ENCODE peak calls at places on chromosomes 7 and 10, in nine cellular contexts. H, K, L, M, Q, I, X, D and G are unnamed samples.

GRCh38 chr7:30713397-30713796 is 31.1 kb upstream of the CRHR2 start:
- DNase-seq in H (no peak), K (no peak), L (no peak), M (no peak), Q (no peak), I (no peak), X (no peak), D (no peak), G (no peak)

GRCh38 chr10:43056568-43057011 is 20.3 kb upstream of the RET start:
- DNase-seq in H (no peak), K (no peak), L (peak), M (no peak), Q (no peak), I (peak), X (no peak), D (no peak), G (no peak)

GRCh38 chr10:92573091-92573797 is 649 bp downstream of the IDE start:
- DNase-seq in H (peak), K (peak), L (peak), M (peak), Q (peak), I (peak), X (peak), D (no peak), G (no peak)

GRCh38 chr10:96017227-96017687 is 26.1 kb upstream of the CCNJ start:
- DNase-seq in H (peak), K (peak), L (peak), M (peak), Q (peak), I (peak), X (peak), D (peak), G (peak)

GRCh38 chr10:132607961-132608495 is 70.4 kb downstream of the INPP5A start:
- DNase-seq in H (no peak), K (no peak), L (peak), M (no peak), Q (no peak), I (no peak), X (no peak), D (no peak), G (no peak)

GRCh38 chr7:17633099-17633498 is 307.2 kb downstream of the SNX13 start:
- DNase-seq in H (peak), K (peak), L (no peak), M (no peak), Q (no peak), I (no peak), X (no peak), D (no peak), G (no peak)

GRCh38 chr10:115963848-115964247 is 309.2 kb downstream of the GFRA1 start:
- DNase-seq in H (no peak), K (no peak), L (no peak), M (no peak), Q (no peak), I (no peak), X (no peak), D (no peak), G (no peak)

GRCh38 chr10:113111900-113112853 is 162.1 kb downstream of the TCF7L2 start:
- DNase-seq in H (peak), K (peak), L (no peak), M (no peak), Q (peak), I (peak), X (no peak), D (no peak), G (no peak)

GRCh38 chr7:22725585-22725984 is 1.4 kb upstream of the IL6 start:
- DNase-seq in H (peak), K (peak), L (no peak), M (no peak), Q (peak), I (no peak), X (no peak), D (no peak), G (no peak)

GRCh38 chr7:575425-576366 is 56.0 kb upstream of the PDGFA start:
- DNase-seq in H (no peak), K (no peak), L (no peak), M (no peak), Q (no peak), I (no peak), X (no peak), D (no peak), G (no peak)

GRCh38 chr7:152706465-152706864 is 30.5 kb upstream of the XRCC2 start:
- DNase-seq in H (no peak), K (no peak), L (no peak), M (no peak), Q (no peak), I (no peak), X (no peak), D (no peak), G (no peak)

GRCh38 chr10:3781458-3782098 is 3.4 kb downstream of the KLF6 start:
- DNase-seq in H (peak), K (peak), L (peak), M (peak), Q (no peak), I (peak), X (no peak), D (no peak), G (no peak)

GRCh38 chr10:14879055-14879800 is 562 bp downstream of the SUV39H2 start:
- DNase-seq in H (peak), K (peak), L (no peak), M (no peak), Q (peak), I (peak), X (peak), D (no peak), G (peak)

GRCh38 chr10:82591421-82591820 is 716.4 kb downstream of the NRG3 start:
- DNase-seq in H (no peak), K (no peak), L (no peak), M (no peak), Q (no peak), I (no peak), X (no peak), D (no peak), G (no peak)

GRCh38 chr7:150854066-150855000 is 2.0 kb downstream of the AOC1 start:
- DNase-seq in H (no peak), K (no peak), L (no peak), M (no peak), Q (no peak), I (no peak), X (no peak), D (no peak), G (no peak)

GRCh38 chr10:80454526-80455460 is 683 bp downstream of the TSPAN14 start:
- DNase-seq in H (peak), K (no peak), L (peak), M (no peak), Q (peak), I (peak), X (peak), D (no peak), G (no peak)

GRCh38 chr7:4484545-4484944 is 197.6 kb upstream of the FOXK1 start:
- DNase-seq in H (no peak), K (no peak), L (no peak), M (no peak), Q (no peak), I (no peak), X (no peak), D (no peak), G (no peak)

GRCh38 chr10:80685355-80685754 is 147.7 kb downstream of the SH2D4B start:
- DNase-seq in H (no peak), K (no peak), L (no peak), M (no peak), Q (no peak), I (no peak), X (no peak), D (no peak), G (no peak)

GRCh38 chr7:13279854-13280435 is 592.5 kb downstream of the ARL4A start:
- DNase-seq in H (peak), K (peak), L (no peak), M (no peak), Q (peak), I (no peak), X (peak), D (no peak), G (no peak)

GRCh38 chr7:66307591-66308215 is 102.6 kb downstream of the TPST1 start:
- DNase-seq in H (peak), K (peak), L (no peak), M (no peak), Q (no peak), I (peak), X (no peak), D (peak), G (no peak)

GRCh38 chr10:113073549-113074189 is 123.6 kb downstream of the TCF7L2 start:
- DNase-seq in H (peak), K (peak), L (no peak), M (no peak), Q (peak), I (peak), X (no peak), D (peak), G (no peak)